ENCODE peak calls at places on chromosomes 5 and 9, in four cellular contexts. G, X, Z and T are unnamed samples.

GRCh38 chr5:139711852-139712171 is 63.7 kb downstream of the CXXC5 start:
- DNase-seq in G (no peak), X (no peak), Z (no peak), T (no peak)

GRCh38 chr9:136354592-136355085 is 8.9 kb downstream of the DNLZ start:
- DNase-seq in G (peak; percentile 52), X (no peak), Z (no peak), T (peak; percentile 51)

GRCh38 chr9:82410306-82410705 is 421.7 kb downstream of the SPATA31D1 start:
- DNase-seq in G (peak; percentile 3), X (no peak), Z (no peak), T (no peak)

GRCh38 chr5:168085321-168086040 is 206.0 kb upstream of the WWC1 start:
- DNase-seq in G (no peak), X (no peak), Z (no peak), T (no peak)

GRCh38 chr5:7492371-7492770 is 96.4 kb downstream of the ADCY2 start:
- DNase-seq in G (no peak), X (no peak), Z (no peak), T (no peak)

GRCh38 chr5:132203464-132203818 is 24.2 kb downstream of the P4HA2 start:
- DNase-seq in G (no peak), X (no peak), Z (no peak), T (no peak)

GRCh38 chr9:126459965-126460843 is 133.6 kb downstream of the MVB12B start:
- DNase-seq in G (no peak), X (no peak), Z (no peak), T (no peak)

GRCh38 chr5:53067641-53068040 is 41.9 kb downstream of the MOCS2 start:
- DNase-seq in G (no peak), X (no peak), Z (no peak), T (no peak)

GRCh38 chr5:168347368-168347767 is 55.9 kb downstream of the WWC1 start:
- DNase-seq in G (no peak), X (no peak), Z (no peak), T (no peak)

GRCh38 chr5:61200582-61201155 is 38.4 kb upstream of the SMIM15 start:
- DNase-seq in G (no peak), X (no peak), Z (no peak), T (no peak)

GRCh38 chr5:321233-321725 is at the start of gene AHRR:
- DNase-seq in G (peak; percentile 57), X (no peak), Z (peak; percentile 12), T (peak; percentile 60)

GRCh38 chr5:37717613-37718431 is 122.0 kb downstream of the GDNF start:
- DNase-seq in G (peak; percentile 79), X (no peak), Z (peak; percentile 95), T (peak; percentile 55)

GRCh38 chr5:131782717-131783116 is 14.1 kb downstream of the FNIP1 start:
- DNase-seq in G (no peak), X (no peak), Z (no peak), T (no peak)

GRCh38 chr9:3732077-3733038 is 206.6 kb upstream of the RFX3 start:
- DNase-seq in G (peak; percentile 83), X (peak; percentile 25), Z (peak; percentile 70), T (peak; percentile 50)

GRCh38 chr9:132627120-132627519 is 42.7 kb downstream of the DDX31 start:
- DNase-seq in G (peak; percentile 11), X (no peak), Z (no peak), T (no peak)

GRCh38 chr5:143066556-143067281 is 296.5 kb downstream of the ARHGAP26 start:
- DNase-seq in G (peak; percentile 37), X (no peak), Z (no peak), T (no peak)

GRCh38 chr9:89865981-89866380 is 261.2 kb downstream of the GADD45G start:
- DNase-seq in G (no peak), X (no peak), Z (no peak), T (no peak)

GRCh38 chr9:112056986-112057385 is 118.1 kb downstream of the SUSD1 start:
- DNase-seq in G (no peak), X (no peak), Z (no peak), T (no peak)

GRCh38 chr9:94802795-94803194 is 76.3 kb downstream of the AOPEP start:
- DNase-seq in G (no peak), X (no peak), Z (no peak), T (no peak)

GRCh38 chr9:94799578-94800264 is 73.2 kb downstream of the AOPEP start:
- DNase-seq in G (peak; percentile 71), X (no peak), Z (no peak), T (no peak)

GRCh38 chr9:94801685-94802084 is 75.2 kb downstream of the AOPEP start:
- DNase-seq in G (no peak), X (no peak), Z (no peak), T (no peak)

GRCh38 chr9:94800424-94801117 is 74.1 kb downstream of the AOPEP start:
- DNase-seq in G (no peak), X (no peak), Z (no peak), T (no peak)

GRCh38 chr9:94801242-94801641 is 74.7 kb downstream of the AOPEP start:
- DNase-seq in G (no peak), X (no peak), Z (no peak), T (no peak)
- H3K4me1 ChIP-seq in G (peaks cover 87% of the 10 kb centered on the region), X (no peaks in the 10 kb centered on the region), Z (peaks cover 35% of the 10 kb centered on the region), T (no peaks in the 10 kb centered on the region)

DNA sequence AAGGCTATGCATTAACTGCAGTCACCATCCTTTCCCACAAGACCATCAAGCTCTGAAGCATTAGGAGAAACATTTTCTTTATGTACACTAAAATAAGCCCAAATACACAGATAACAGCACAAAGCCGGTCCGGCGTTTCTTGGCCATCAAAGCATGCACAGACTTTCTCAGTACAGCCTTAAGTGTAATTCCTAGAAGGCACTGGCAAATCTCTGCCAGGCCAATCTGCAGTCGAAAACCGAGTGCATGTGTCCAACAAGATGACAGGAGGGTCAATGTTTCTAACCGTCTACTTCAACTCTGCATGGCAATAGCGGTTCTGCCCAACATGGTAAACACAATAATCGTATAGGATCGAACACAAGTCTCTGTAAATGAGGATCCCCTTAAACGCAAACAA is 1.1 kb downstream of the ARL15 start:
- DNase-seq in G (no peak), X (no peak), Z (no peak), T (peak; percentile 56)
- TF ChIP-seq PHF8 in G (no peak), X (no peak), Z (no peak), T (peak; percentile 11)

GRCh38 chr5:177043958-177044357 is 21.5 kb downstream of the ZNF346 start:
- DNase-seq in G (no peak), X (no peak), Z (no peak), T (no peak)
- H3K4me1 ChIP-seq in G (no peaks in the 10 kb centered on the region), X (no peaks in the 10 kb centered on the region), Z (no peaks in the 10 kb centered on the region), T (no peaks in the 10 kb centered on the region)

GRCh38 chr5:77426670-77427069 is 65.4 kb downstream of the WDR41 start:
- DNase-seq in G (peak; percentile 39), X (no peak), Z (peak; percentile 27), T (no peak)

GRCh38 chr5:77428526-77428925 is 63.6 kb downstream of the WDR41 start:
- DNase-seq in G (no peak), X (no peak), Z (no peak), T (no peak)

GRCh38 chr5:77425420-77425819 is 66.7 kb downstream of the WDR41 start:
- DNase-seq in G (no peak), X (no peak), Z (no peak), T (no peak)

GRCh38 chr5:77425998-77426659 is 66.0 kb downstream of the WDR41 start:
- DNase-seq in G (peak; percentile 37), X (no peak), Z (peak; percentile 51), T (no peak)

GRCh38 chr5:77428033-77428432 is 64.1 kb downstream of the WDR41 start:
- DNase-seq in G (no peak), X (no peak), Z (no peak), T (no peak)
- TF ChIP-seq PHF8 in G (no peak), X (no peak), Z (no peak), T (no peak)

GRCh38 chr9:131237931-131238401 is 38.3 kb downstream of the FAM78A start:
- DNase-seq in G (no peak), X (no peak), Z (no peak), T (no peak)
- H3K4me1 ChIP-seq in G (no peaks in the 10 kb centered on the region), X (peaks cover 19% of the 10 kb centered on the region), Z (peaks cover 32% of the 10 kb centered on the region), T (peaks cover 31% of the 10 kb centered on the region)

GRCh38 chr9:35277649-35278359 is 116.0 kb downstream of the UNC13B start:
- DNase-seq in G (no peak), X (no peak), Z (no peak), T (no peak)
- TF ChIP-seq PHF8 in G (no peak), X (no peak), Z (no peak), T (no peak)

GRCh38 chr5:149441194-149441753 is 62.2 kb upstream of the IL17B start:
- DNase-seq in G (no peak), X (no peak), Z (no peak), T (no peak)
- H3K4me1 ChIP-seq in G (peaks cover 38% of the 10 kb centered on the region), X (peaks cover 6% of the 10 kb centered on the region), Z (peaks cover 71% of the 10 kb centered on the region), T (peaks cover 36% of the 10 kb centered on the region)

DNA sequence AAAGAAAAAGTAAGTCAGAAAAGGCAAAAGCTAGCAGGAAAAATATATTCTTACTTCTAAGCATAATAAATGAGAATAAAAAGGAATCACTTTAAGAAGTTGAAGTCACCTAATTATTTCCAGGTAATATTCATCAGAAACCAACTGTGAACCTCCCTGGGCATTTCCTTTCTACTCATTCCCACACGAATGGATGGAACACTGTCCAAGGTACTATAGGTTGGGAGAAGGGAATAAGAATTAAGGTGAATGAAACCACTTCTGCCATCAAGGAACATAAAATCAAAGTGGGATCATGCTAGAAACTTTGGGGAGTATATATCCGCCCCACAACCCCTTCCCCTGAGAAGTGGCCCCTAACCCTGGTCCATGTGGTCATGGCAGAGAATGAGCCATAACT is 41.6 kb downstream of the PRELID2 start:
- DNase-seq in G (no peak), X (no peak), Z (no peak), T (no peak)
- TF ChIP-seq PHF8 in G (no peak), X (no peak), Z (no peak), T (no peak)